ENCODE peak calls at places on chromosomes 3 and 15, in four cellular contexts. X is NCI-H1436, E is ovary, D is HTR-8/SVneo. U is an unnamed sample.

GRCh38 chr3:87732294-87732693 is 326.5 kb downstream of the CGGBP1 start:
- DNase-seq in D (no peak), X (no peak), E (no peak), U (no peak)

GRCh38 chr15:89057506-89058133 is 30.6 kb upstream of the ABHD2 start:
- DNase-seq in D (peak), E (peak), X (peak), U (no peak)

GRCh38 chr15:68275165-68275746 is 2.3 kb upstream of the FEM1B start:
- DNase-seq in D (no peak), X (no peak), E (no peak), U (no peak)

GRCh38 chr3:75983609-75984290 is 198.4 kb upstream of the ZNF717 start:
- DNase-seq in X (no peak), E (no peak), D (no peak), U (no peak)

GRCh38 chr3:9251055-9251786 is 1.8 kb upstream of the SRGAP3 start:
- DNase-seq in D (no peak), X (no peak), E (no peak), U (no peak)

GRCh38 chr3:133466531-133467386 is 66.9 kb downstream of the BFSP2 start:
- DNase-seq in X (no peak), D (no peak), E (no peak), U (no peak)

GRCh38 chr15:84595660-84596059 is 5.1 kb upstream of the ZSCAN2 start:
- DNase-seq in D (no peak), X (no peak), E (no peak), U (no peak)

GRCh38 chr3:134145183-134145582 is 105.5 kb downstream of the RYK start:
- DNase-seq in E (no peak), X (no peak), D (no peak), U (no peak)

GRCh38 chr3:62874398-62875102 is 666 bp downstream of the CADPS start:
- DNase-seq in E (no peak), X (no peak), D (no peak), U (no peak)

GRCh38 chr3:37715976-37716375 is 145.7 kb upstream of the CTDSPL start:
- DNase-seq in E (no peak), X (no peak), D (no peak), U (no peak)

GRCh38 chr15:63030101-63030528 is 12.4 kb upstream of the TPM1 start:
- DNase-seq in E (no peak), D (no peak), X (no peak), U (no peak)

U was measured in AG04449.